ENCODE peak calls at places on chromosomes 16 and 17, in seven cellular contexts. H, K, E, O, C, P and R are unnamed samples.
A peak's percentile ranks its signal among the peaks of the same experiment; 100 is the strongest.

GRCh38 chr16:68229431-68230175 is 6.3 kb downstream of the ESRP2 start:
- DNase-seq in E (no peak), H (peak; percentile 84), O (no peak), K (peak; percentile 71), C (peak; percentile 86), P (no peak), R (peak; percentile 31)

GRCh38 chr17:40486513-40487370 is 14.7 kb downstream of the TNS4 start:
- DNase-seq in P (no peak), K (no peak), O (no peak), E (no peak), C (peak; percentile 88), H (no peak), R (peak; percentile 78)

GRCh38 chr17:55510986-55511721 is at the start of gene SMIM36:
- DNase-seq in P (no peak), K (no peak), C (no peak), O (no peak), H (no peak), E (no peak), R (no peak)

GRCh38 chr17:55158439-55158838 is 106.3 kb upstream of the HLF start:
- DNase-seq in E (no peak), K (no peak), C (peak; percentile 9), H (no peak), P (no peak), O (no peak), R (no peak)

GRCh38 chr17:40827746-40828453 is 5.5 kb upstream of the KRT10 start:
- DNase-seq in C (peak; percentile 2), O (no peak), H (no peak), P (no peak), K (no peak), E (no peak), R (no peak)

GRCh38 chr17:28033972-28034714 is 8.3 kb upstream of the NLK start:
- DNase-seq in E (no peak), P (no peak), K (no peak), C (peak; percentile 93), O (no peak), H (peak; percentile 41), R (peak; percentile 47)

GRCh38 chr16:5604770-5605169 is 507.2 kb upstream of the EEF2KMT start:
- DNase-seq in H (peak; percentile 58), K (no peak), E (no peak), C (no peak), O (no peak), P (no peak), R (no peak)

GRCh38 chr17:39626671-39627169 is at the start of gene PPP1R1B:
- DNase-seq in P (no peak), E (no peak), K (no peak), H (peak; percentile 86), O (peak; percentile 54), C (peak; percentile 24), R (no peak)

GRCh38 chr16:89822188-89823086 is 5.8 kb upstream of the SPIRE2 start:
- DNase-seq in O (no peak), K (peak; percentile 79), P (no peak), H (no peak), C (no peak), E (no peak), R (no peak)

GRCh38 chr16:59164461-59164860 is 430.3 kb upstream of the GOT2 start:
- DNase-seq in C (peak; percentile 8), O (no peak), K (no peak), E (no peak), H (peak; percentile 68), P (no peak), R (no peak)

GRCh38 chr17:58332720-58333395 is 4.3 kb upstream of the TSPOAP1 start:
- DNase-seq in H (peak; percentile 48), E (no peak), O (no peak), C (no peak), K (peak; percentile 80), P (no peak), R (no peak)

GRCh38 chr16:89409161-89409711 is 81.1 kb downstream of the ANKRD11 start:
- DNase-seq in C (peak; percentile 77), O (no peak), E (no peak), K (peak; percentile 84), P (no peak), H (no peak), R (no peak)

GRCh38 chr17:75547091-75547490 is 21.6 kb downstream of the LLGL2 start:
- DNase-seq in O (no peak), E (no peak), H (no peak), C (no peak), P (no peak), K (no peak), R (no peak)

GRCh38 chr16:67653131-67654068 is 6.7 kb downstream of the ACD start:
- DNase-seq in C (peak; percentile 66), K (no peak), P (peak; percentile 47), H (peak; percentile 62), E (no peak), O (peak; percentile 69), R (no peak)

GRCh38 chr17:30550512-30551273 is 73.5 kb downstream of the GOSR1 start:
- DNase-seq in K (peak; percentile 81), E (no peak), O (no peak), P (no peak), H (peak; percentile 50), C (peak; percentile 35), R (no peak)

GRCh38 chr16:919658-920631 is 50.8 kb downstream of the LMF1 start:
- DNase-seq in C (peak; percentile 82), O (no peak), P (peak; percentile 70), H (no peak), K (no peak), E (no peak), R (peak; percentile 16)

GRCh38 chr17:74392848-74393247 is 25.5 kb downstream of the GPR142 start:
- DNase-seq in H (peak; percentile 75), O (no peak), K (no peak), P (peak; percentile 21), E (no peak), C (no peak), R (no peak)

GRCh38 chr17:40331743-40332641 is 23.0 kb downstream of the RARA start:
- DNase-seq in P (peak; percentile 95), E (peak; percentile 83), K (no peak), H (no peak), O (peak; percentile 94), C (peak; percentile 64), R (no peak)

GRCh38 chr16:66927918-66928649 is 2.7 kb upstream of the RRAD start:
- DNase-seq in E (no peak), C (peak; percentile 70), K (no peak), P (peak; percentile 92), H (no peak), O (no peak), R (no peak)

GRCh38 chr16:28292731-28293588 is 635 bp downstream of the SBK1 start:
- DNase-seq in C (no peak), P (peak; percentile 51), H (peak; percentile 95), E (no peak), O (peak; percentile 64), K (no peak), R (no peak)

DNA sequence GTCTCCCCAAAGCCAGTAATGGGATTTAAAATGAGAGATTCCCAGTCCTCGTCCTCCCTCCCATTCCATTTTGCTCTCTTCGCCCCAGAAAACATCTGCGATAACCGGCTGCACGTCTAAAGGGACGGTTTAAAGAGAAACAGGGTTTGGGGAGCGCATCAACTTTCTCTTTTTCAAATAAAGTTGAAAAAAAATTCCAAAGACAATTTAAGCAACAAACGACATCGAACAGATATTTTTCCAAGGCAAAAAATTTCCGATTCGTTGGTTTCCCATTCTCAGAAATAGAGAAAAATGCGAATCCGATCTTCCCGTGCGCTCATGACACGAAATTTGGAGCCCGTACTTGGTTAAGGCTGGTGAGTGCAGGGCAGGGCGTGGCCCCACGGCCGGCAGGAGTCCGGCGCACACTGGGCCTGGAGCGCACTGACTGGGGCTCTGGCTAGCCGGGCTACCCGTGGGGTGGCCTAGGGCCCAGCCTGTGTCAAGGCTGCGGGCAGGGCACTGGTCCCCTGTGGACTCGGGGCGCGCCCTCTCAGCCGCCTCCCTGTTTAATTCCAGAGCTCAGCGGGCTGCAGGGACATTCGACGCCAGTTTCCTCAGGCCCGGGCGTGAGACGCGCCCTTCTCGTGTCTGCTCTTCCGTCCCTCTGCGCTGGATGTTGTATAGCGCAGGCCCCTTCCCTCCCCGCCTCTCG is 17.8 kb upstream of the ZFHX3 start:
- DNase-seq in K (peak; percentile 47), H (peak; percentile 73), C (peak; percentile 56), E (peak; percentile 50), O (peak; percentile 59), P (peak; percentile 73), R (no peak)
- H3K4me3 ChIP-seq in K (peak overlapping the region; percentile 38), H (no peak overlapping the region), C (no peak overlapping the region), E (peak overlapping the region; percentile 27), O (no peak overlapping the region), P (peak overlapping the region; percentile 42), R (no peak overlapping the region)

GRCh38 chr16:1992475-1993292 is 2.9 kb downstream of the SYNGR3 start:
- DNase-seq in K (no peak), O (no peak), E (no peak), P (no peak), H (peak; percentile 83), C (no peak), R (no peak)
- H3K4me3 ChIP-seq in K (peak overlapping the region; percentile 38), O (no peak overlapping the region), E (peak overlapping the region; percentile 38), P (peak overlapping the region; percentile 62), H (no peak overlapping the region), C (no peak overlapping the region), R (peak overlapping the region; percentile 47)

DNA sequence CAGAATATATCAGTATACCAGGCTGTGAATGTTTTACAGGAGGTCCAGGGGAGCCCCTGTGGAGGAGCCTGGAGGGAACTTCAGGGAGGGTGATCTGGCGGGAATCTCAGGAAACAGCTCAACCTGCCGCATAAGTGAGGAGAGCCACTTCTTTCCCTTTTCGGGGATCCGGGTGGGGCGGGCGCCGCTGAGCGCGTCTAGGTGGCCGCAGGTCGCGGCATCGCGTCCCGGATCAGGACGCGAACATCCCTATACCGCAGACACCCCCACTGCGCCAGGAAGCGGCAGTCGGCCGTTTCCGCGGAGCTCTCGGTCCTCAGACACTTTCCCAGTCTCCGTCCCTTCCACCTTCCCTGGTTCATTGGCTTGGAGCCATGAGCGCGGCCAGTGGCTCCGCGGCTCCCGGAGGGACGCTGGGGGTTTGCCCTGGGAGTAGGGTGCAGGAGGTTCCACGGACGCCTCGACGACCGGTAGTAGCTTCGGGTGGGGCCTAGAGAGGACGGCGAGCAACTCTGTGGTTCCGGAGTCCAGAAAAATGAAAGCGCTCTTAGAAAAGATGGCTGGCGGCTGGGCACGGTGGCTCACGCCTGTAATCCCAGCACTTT is 3.1 kb upstream of the ZNF764 start:
- DNase-seq in K (peak; percentile 74), O (peak; percentile 70), E (no peak), H (peak; percentile 76), C (no peak), P (peak; percentile 68), R (no peak)
- H3K4me3 ChIP-seq in K (peak overlapping the region; percentile 48), O (no peak overlapping the region), E (peak overlapping the region; percentile 48), H (no peak overlapping the region), C (peak overlapping the region; percentile 53), P (peak overlapping the region; percentile 65), R (no peak overlapping the region)

GRCh38 chr16:85085721-85086120 is 26.6 kb downstream of the CIBAR2 start:
- DNase-seq in K (no peak), E (no peak), C (no peak), O (no peak), H (no peak), P (no peak), R (no peak)

GRCh38 chr16:85084841-85085535 is 27.3 kb downstream of the CIBAR2 start:
- DNase-seq in O (no peak), H (no peak), K (no peak), P (no peak), C (no peak), E (no peak), R (no peak)

GRCh38 chr16:85088570-85089214 is 23.6 kb downstream of the CIBAR2 start:
- DNase-seq in P (no peak), H (no peak), E (no peak), K (no peak), O (no peak), C (no peak), R (no peak)

GRCh38 chr16:85087899-85088569 is 24.2 kb downstream of the CIBAR2 start:
- DNase-seq in P (no peak), H (no peak), C (no peak), E (no peak), O (no peak), K (no peak), R (no peak)

GRCh38 chr16:85086347-85087291 is 25.7 kb downstream of the CIBAR2 start:
- DNase-seq in H (peak; percentile 94), O (no peak), E (peak; percentile 68), C (peak; percentile 74), P (peak; percentile 81), K (peak; percentile 90), R (no peak)
- H3K4me3 ChIP-seq in H (no peak overlapping the region), O (no peak overlapping the region), E (no peak overlapping the region), C (no peak overlapping the region), P (no peak overlapping the region), K (peak overlapping the region; percentile 22), R (no peak overlapping the region)